ENCODE peak calls at places on chromosome 4, in ten cellular contexts. W, I, H, S, T, E, F, U, Y and A are unnamed samples.

GRCh38 chr4:134470544-134470943 is 269.0 kb upstream of the PABPC4L start:
- DNase-seq in W (no peak), I (peak; percentile 28), H (no peak), S (no peak), T (peak; percentile 63), E (peak; percentile 2), F (peak; percentile 22), U (no peak), Y (no peak), A (peak; percentile 11)

GRCh38 chr4:32658019-32658418 is 1937.8 kb downstream of the PCDH7 start:
- DNase-seq in W (no peak), I (no peak), H (no peak), S (no peak), T (no peak), E (no peak), F (no peak), U (no peak), Y (no peak), A (no peak)

GRCh38 chr4:69800599-69800998 is 40.2 kb upstream of the SULT1B1 start:
- DNase-seq in W (no peak), I (no peak), H (no peak), S (no peak), T (peak; percentile 86), E (no peak), F (no peak), U (no peak), Y (no peak), A (no peak)

GRCh38 chr4:149409186-149410056 is 406.2 kb downstream of the IQCM start:
- DNase-seq in W (peak; percentile 65), I (no peak), H (no peak), S (peak; percentile 30), T (no peak), E (no peak), F (no peak), U (peak; percentile 57), Y (no peak), A (no peak)

GRCh38 chr4:73067971-73068394 is 1.5 kb downstream of the COX18 start:
- DNase-seq in W (no peak), I (no peak), H (no peak), S (no peak), T (no peak), E (peak; percentile 11), F (no peak), U (no peak), Y (no peak), A (no peak)

GRCh38 chr4:156558365-156559025 is 413.1 kb downstream of the PDGFC start:
- DNase-seq in W (no peak), I (no peak), H (no peak), S (no peak), T (no peak), E (no peak), F (no peak), U (no peak), Y (no peak), A (no peak)

GRCh38 chr4:121863787-121864186 is 6.5 kb downstream of the BBS7 start:
- DNase-seq in W (no peak), I (no peak), H (no peak), S (no peak), T (no peak), E (peak; percentile 39), F (no peak), U (no peak), Y (no peak), A (no peak)

GRCh38 chr4:5785806-5786680 is 75.0 kb downstream of the EVC start:
- DNase-seq in W (no peak), I (no peak), H (peak; percentile 53), S (no peak), T (peak; percentile 56), E (no peak), F (no peak), U (no peak), Y (peak; percentile 50), A (peak; percentile 1)

GRCh38 chr4:47913858-47914218 is 545 bp downstream of the NFXL1 start:
- DNase-seq in W (peak; percentile 75), I (peak; percentile 42), H (peak; percentile 69), S (peak; percentile 21), T (no peak), E (peak; percentile 54), F (peak; percentile 50), U (no peak), Y (no peak), A (peak; percentile 40)

GRCh38 chr4:156968479-156968984 is 3.1 kb downstream of the PDGFC start:
- DNase-seq in W (peak; percentile 77), I (peak; percentile 76), H (peak; percentile 82), S (peak; percentile 44), T (peak; percentile 81), E (peak; percentile 23), F (peak; percentile 70), U (peak; percentile 62), Y (no peak), A (peak; percentile 55)

GRCh38 chr4:122500852-122501501 is 44.5 kb upstream of the IL2 start:
- DNase-seq in W (no peak), I (peak; percentile 76), H (no peak), S (no peak), T (peak; percentile 75), E (peak; percentile 61), F (no peak), U (no peak), Y (no peak), A (no peak)

GRCh38 chr4:172989984-172990711 is 178.5 kb upstream of the GALNT7 start:
- DNase-seq in W (no peak), I (no peak), H (no peak), S (no peak), T (peak; percentile 86), E (no peak), F (no peak), U (no peak), Y (no peak), A (no peak)

GRCh38 chr4:112552668-112553067 is 36.7 kb upstream of the NEUROG2 start:
- DNase-seq in W (no peak), I (no peak), H (no peak), S (no peak), T (no peak), E (no peak), F (no peak), U (peak; percentile 32), Y (no peak), A (no peak)

GRCh38 chr4:74793757-74794340 is 474 bp downstream of the BTC start:
- DNase-seq in W (peak; percentile 60), I (peak; percentile 84), H (peak; percentile 81), S (peak; percentile 40), T (peak; percentile 26), E (no peak), F (peak; percentile 79), U (no peak), Y (no peak), A (peak; percentile 62)

GRCh38 chr4:13529130-13529919 is 15.0 kb downstream of the NKX3-2 start:
- DNase-seq in W (no peak), I (no peak), H (peak; percentile 48), S (no peak), T (no peak), E (no peak), F (no peak), U (no peak), Y (no peak), A (no peak)

DNA sequence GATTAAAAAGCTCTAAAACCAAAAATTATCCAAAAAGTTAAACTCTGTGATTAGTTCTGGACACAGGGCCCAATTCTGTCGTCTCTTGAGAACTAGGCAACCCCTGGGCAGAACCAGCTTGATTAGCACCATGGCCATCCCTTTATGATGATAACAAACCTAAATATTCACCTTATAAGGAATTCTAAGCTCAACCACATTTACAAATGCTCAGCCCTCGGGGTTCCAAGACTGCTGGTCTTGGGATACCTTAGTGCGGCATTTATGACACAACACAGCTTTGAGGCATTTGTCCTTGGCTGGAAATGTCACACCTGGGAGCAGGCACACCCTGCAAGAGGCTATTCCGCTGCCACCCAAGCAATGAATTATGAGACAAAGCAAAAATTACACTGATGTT is 27.5 kb upstream of the NAP1L5 start:
- DNase-seq in W (no peak), I (no peak), H (no peak), S (no peak), T (no peak), E (no peak), F (no peak), U (no peak), Y (no peak), A (no peak)
- H3K36me3 ChIP-seq in W (peaks cover 70% of the 10 kb centered on the region), I (peaks cover 34% of the 10 kb centered on the region), H (peaks cover 7% of the 10 kb centered on the region), S (peaks cover 16% of the 10 kb centered on the region), T (peaks cover 6% of the 10 kb centered on the region), E (peaks cover 27% of the 10 kb centered on the region), F (peaks cover 30% of the 10 kb centered on the region), U (no peaks in the 10 kb centered on the region), Y (no peaks in the 10 kb centered on the region), A (no peaks in the 10 kb centered on the region)

DNA sequence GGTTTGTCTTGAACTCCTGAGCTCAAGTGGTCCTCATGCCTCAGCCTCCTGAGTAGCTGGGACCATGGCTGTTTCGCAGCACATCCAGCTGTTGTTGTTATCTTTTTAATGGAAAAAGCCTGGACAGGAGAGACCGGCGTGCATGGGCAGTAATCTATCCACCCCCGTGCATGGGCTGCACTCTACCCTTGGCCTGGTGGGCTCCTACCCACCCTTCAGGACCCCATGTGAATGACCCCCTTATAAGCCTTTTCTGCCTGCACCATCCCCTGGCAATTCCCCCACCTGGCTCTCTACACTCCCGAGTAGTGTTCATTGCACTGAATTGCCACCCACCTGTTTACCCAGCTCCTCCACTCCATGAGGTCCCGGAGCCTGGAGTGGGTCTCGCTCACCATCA is 18.9 kb upstream of the HTRA3 start:
- DNase-seq in W (no peak), I (no peak), H (no peak), S (no peak), T (no peak), E (no peak), F (no peak), U (no peak), Y (no peak), A (no peak)
- TF ChIP-seq CTCF in W (no peak), I (no peak), H (no peak), S (no peak), T (no peak), E (no peak), F (no peak), U (no peak), Y (no peak), A (no peak)

GRCh38 chr4:77695769-77696168 is 90.1 kb downstream of the CXCL13 start:
- DNase-seq in W (no peak), I (no peak), H (no peak), S (no peak), T (peak; percentile 88), E (peak; percentile 20), F (no peak), U (peak; percentile 86), Y (peak; percentile 53), A (no peak)
- TF ChIP-seq POLR2AphosphoS5 in W (no peak), I (no peak), H (no peak), S (no peak), T (peak; percentile 49), E (no peak), F (no peak), U (peak; percentile 51), Y (no peak), A (no peak)

GRCh38 chr4:139129206-139129605 is 47.8 kb downstream of the ELF2 start:
- DNase-seq in W (no peak), I (no peak), H (no peak), S (no peak), T (no peak), E (no peak), F (no peak), U (no peak), Y (no peak), A (no peak)

GRCh38 chr4:139131209-139131870 is 45.7 kb downstream of the ELF2 start:
- DNase-seq in W (no peak), I (no peak), H (no peak), S (no peak), T (no peak), E (no peak), F (no peak), U (no peak), Y (no peak), A (no peak)

GRCh38 chr4:139137745-139138144 is 39.3 kb downstream of the ELF2 start:
- DNase-seq in W (no peak), I (no peak), H (no peak), S (no peak), T (no peak), E (no peak), F (no peak), U (no peak), Y (no peak), A (no peak)

GRCh38 chr4:139134403-139134802 is 42.6 kb downstream of the ELF2 start:
- DNase-seq in W (no peak), I (no peak), H (no peak), S (no peak), T (no peak), E (no peak), F (no peak), U (no peak), Y (no peak), A (no peak)
- H3K36me3 ChIP-seq in W (peaks cover 23% of the 10 kb centered on the region), I (peaks cover 4% of the 10 kb centered on the region), H (no peaks in the 10 kb centered on the region), S (no peaks in the 10 kb centered on the region), T (no peaks in the 10 kb centered on the region), E (peaks cover 24% of the 10 kb centered on the region), F (peaks cover 16% of the 10 kb centered on the region), U (no peaks in the 10 kb centered on the region), Y (no peaks in the 10 kb centered on the region), A (no peaks in the 10 kb centered on the region)